ENCODE peak calls at places on chromosomes 2 and 18, in six cellular contexts. Y is spleen, R is transverse colon, X is stomach, G is breast epithelium, H is GM12892. C is an unnamed sample.

GRCh38 chr2:20528713-20529112 is 81.8 kb downstream of the RHOB start:
- DNase-seq in Y (no peak), R (no peak), X (no peak), G (no peak), H (no peak), C (no peak)

GRCh38 chr2:153477096-153477555 is 1.4 kb downstream of the RPRM start:
- DNase-seq in Y (no peak), R (no peak), X (no peak), G (no peak), H (no peak), C (no peak)

GRCh38 chr2:8456149-8457091 is 225.4 kb upstream of the ID2 start:
- DNase-seq in Y (no peak), R (no peak), X (peak), G (no peak), H (no peak), C (peak)

GRCh38 chr2:33532966-33533365 is 56.5 kb downstream of the RASGRP3 start:
- DNase-seq in Y (no peak), R (no peak), X (no peak), G (no peak), H (no peak), C (no peak)

GRCh38 chr2:10329880-10330699 is 27.4 kb downstream of the HPCAL1 start:
- DNase-seq in Y (no peak), R (no peak), X (no peak), G (no peak), H (no peak), C (no peak)

GRCh38 chr2:189076131-189076530 is 102.0 kb downstream of the COL3A1 start:
- DNase-seq in Y (no peak), R (no peak), X (no peak), G (no peak), H (no peak), C (no peak)

GRCh38 chr2:65033178-65033577 is 23.0 kb upstream of the CEP68 start:
- DNase-seq in Y (no peak), R (no peak), X (no peak), G (no peak), H (no peak), C (no peak)

GRCh38 chr18:28153485-28154065 is 23.4 kb downstream of the CDH2 start:
- DNase-seq in Y (no peak), R (no peak), X (no peak), G (no peak), H (no peak), C (no peak)

GRCh38 chr18:28723506-28723905 is 546.6 kb upstream of the CDH2 start:
- DNase-seq in Y (no peak), R (no peak), X (no peak), G (no peak), H (no peak), C (no peak)

GRCh38 chr18:29549759-29550158 is 1372.8 kb upstream of the CDH2 start:
- DNase-seq in Y (no peak), R (no peak), X (no peak), G (no peak), H (no peak), C (no peak)

GRCh38 chr2:118202707-118203303 is 114.5 kb downstream of the INSIG2 start:
- DNase-seq in Y (no peak), R (peak), X (no peak), G (no peak), H (no peak), C (no peak)

GRCh38 chr2:54555318-54555837 is 99.3 kb downstream of the SPTBN1 start:
- DNase-seq in Y (no peak), R (peak), X (no peak), G (no peak), H (no peak), C (no peak)

GRCh38 chr2:221397179-221397578 is 174.9 kb downstream of the EPHA4 start:
- DNase-seq in Y (no peak), R (no peak), X (no peak), G (no peak), H (no peak), C (no peak)

GRCh38 chr2:37871453-37872191 is 53.5 kb upstream of the RMDN2 start:
- DNase-seq in Y (no peak), R (no peak), X (no peak), G (no peak), H (no peak), C (no peak)

GRCh38 chr2:237081596-237081995 is 4.1 kb upstream of the COPS8 start:
- DNase-seq in Y (no peak), R (no peak), X (no peak), G (no peak), H (no peak), C (no peak)

GRCh38 chr2:197092431-197092830 is 165.9 kb upstream of the PGAP1 start:
- DNase-seq in Y (no peak), R (peak), X (no peak), G (no peak), H (no peak), C (no peak)

GRCh38 chr18:51196811-51197660 is 445 bp downstream of the MEX3C start:
- DNase-seq in Y (peak), R (peak), X (peak), G (peak), H (peak), C (peak)

GRCh38 chr18:48037481-48038271 is 107.2 kb upstream of the SMAD2 start:
- DNase-seq in Y (peak), R (no peak), X (peak), G (peak), H (no peak), C (no peak)

GRCh38 chr2:37737507-37737906 is 66.1 kb upstream of the CDC42EP3 start:
- DNase-seq in Y (no peak), R (no peak), X (no peak), G (no peak), H (no peak), C (no peak)

GRCh38 chr2:191618046-191618788 is 59.7 kb upstream of the NABP1 start:
- DNase-seq in Y (no peak), R (no peak), X (no peak), G (no peak), H (no peak), C (no peak)

GRCh38 chr18:36127866-36128845 is 984 bp downstream of the SLC39A6 start:
- DNase-seq in Y (peak), R (peak), X (no peak), G (no peak), H (no peak), C (no peak)

GRCh38 chr2:102971661-102972060 is 209.8 kb downstream of the TMEM182 start:
- DNase-seq in Y (no peak), R (no peak), X (no peak), G (no peak), H (no peak), C (no peak)

GRCh38 chr18:74654637-74655036 is 57.0 kb downstream of the ZNF407 start:
- DNase-seq in Y (no peak), R (no peak), X (no peak), G (no peak), H (no peak), C (no peak)

GRCh38 chr2:187774551-187775071 is 220.4 kb upstream of the TFPI start:
- DNase-seq in Y (no peak), R (no peak), X (no peak), G (no peak), H (no peak), C (no peak)

GRCh38 chr2:178589337-178589736 is 109.1 kb downstream of the PLEKHA3 start:
- DNase-seq in Y (no peak), R (no peak), X (no peak), G (no peak), H (no peak), C (no peak)

GRCh38 chr2:176270100-176270750 is 983 bp downstream of the MTX2 start:
- DNase-seq in Y (no peak), R (peak), X (no peak), G (no peak), H (no peak), C (no peak)

GRCh38 chr2:5070257-5070656 is 621.9 kb upstream of the SOX11 start:
- DNase-seq in Y (no peak), R (no peak), X (no peak), G (no peak), H (no peak), C (no peak)

GRCh38 chr2:216637472-216637871 is 4.3 kb downstream of the IGFBP2 start:
- DNase-seq in Y (no peak), R (no peak), X (no peak), G (no peak), H (no peak), C (no peak)

GRCh38 chr18:79062806-79063205 is 6.4 kb upstream of the ATP9B start:
- DNase-seq in Y (no peak), R (no peak), X (peak), G (peak), H (no peak), C (no peak)
- TF ChIP-seq POLR2AphosphoS5 in Y (no peak), R (no peak), X (no peak), G (peak), H (no peak), C (no peak)

DNA sequence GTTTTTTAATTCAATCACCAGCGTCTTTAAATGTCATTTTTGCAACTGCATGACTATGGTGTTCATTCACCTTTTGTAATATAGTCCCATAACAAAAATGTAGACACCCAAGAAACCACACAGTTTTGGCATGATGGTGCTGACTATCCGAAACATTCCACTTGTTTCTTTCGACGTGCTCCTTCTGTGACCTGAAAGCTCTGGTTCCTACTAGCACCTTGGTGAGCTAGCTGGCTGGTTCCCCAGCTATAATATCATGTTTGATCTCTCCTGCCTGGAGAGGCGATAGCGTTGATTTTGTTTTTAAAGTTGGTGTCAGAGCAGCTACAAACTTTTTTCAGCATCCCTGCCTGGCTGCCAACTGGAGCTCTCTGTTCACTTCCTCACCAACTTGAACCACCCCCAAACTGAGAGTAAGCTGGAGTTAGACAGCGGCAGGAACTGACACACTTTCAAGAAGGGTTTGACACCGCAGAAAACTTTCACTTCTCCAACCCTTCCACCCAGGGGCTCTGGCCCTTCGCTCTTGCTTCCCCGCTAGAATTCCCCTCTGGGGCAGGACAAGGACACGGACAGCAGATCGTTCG is 1.1 kb downstream of the ATAD2B start:
- DNase-seq in Y (no peak), R (peak), X (peak), G (peak), H (peak), C (peak)
- TF ChIP-seq POLR2A in Y (no peak), R (peak), X (no peak), G (no peak), H (peak), C (peak)

GRCh38 chr2:42792583-42793313 is at the start of gene HAAO:
- DNase-seq in Y (peak), R (peak), X (peak), G (no peak), H (peak), C (peak)
- TF ChIP-seq POLR2AphosphoS5 in Y (peak), R (peak), X (no peak), G (no peak), H (no peak), C (no peak)

GRCh38 chr18:79395761-79396404 is at the start of gene NFATC1:
- DNase-seq in Y (peak), R (peak), X (peak), G (peak), H (no peak), C (no peak)
- TF ChIP-seq POLR2A in Y (no peak), R (no peak), X (no peak), G (no peak), H (peak), C (no peak)

DNA sequence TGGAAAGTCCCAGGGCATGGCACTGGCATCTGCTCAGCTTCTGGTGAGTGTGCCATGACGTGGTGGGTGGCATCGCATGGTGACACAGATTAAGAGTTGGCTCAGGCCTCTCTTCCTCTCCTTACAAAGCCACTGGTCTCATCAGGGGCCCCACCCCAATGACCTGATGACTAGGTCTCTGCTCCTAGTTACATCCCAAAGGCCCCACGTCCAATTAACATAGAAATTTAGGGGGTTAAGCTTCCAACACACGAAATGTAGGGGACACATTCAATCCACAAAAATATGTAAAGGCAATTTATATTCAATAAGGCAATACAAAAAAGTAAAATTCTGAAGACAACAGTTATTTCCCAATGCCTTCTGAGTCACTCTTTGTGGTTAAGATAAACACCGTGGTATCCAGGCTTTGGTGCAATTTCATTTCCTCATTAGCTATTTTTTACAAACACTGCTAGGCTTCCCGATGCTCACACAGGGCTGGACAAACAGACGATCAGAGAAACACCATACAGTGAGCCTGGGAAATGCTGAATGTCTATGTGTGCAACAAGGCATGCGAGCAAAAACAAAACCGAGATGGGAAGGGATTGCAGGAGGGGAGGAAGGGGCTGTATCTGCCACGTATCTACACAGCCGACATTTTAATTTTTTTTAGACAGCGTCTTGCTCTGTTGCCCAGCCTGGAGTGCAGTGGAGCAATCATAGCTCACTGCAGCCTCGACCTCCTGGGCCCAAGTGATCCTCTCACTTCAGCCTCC is 67.2 kb downstream of the MBP start:
- DNase-seq in Y (peak), R (no peak), X (peak), G (no peak), H (no peak), C (no peak)
- TF ChIP-seq POLR2AphosphoS5 in Y (no peak), R (peak), X (no peak), G (peak), H (no peak), C (no peak)

GRCh38 chr18:13661779-13662271 is 64.5 kb downstream of the FAM210A start:
- DNase-seq in Y (no peak), R (no peak), X (no peak), G (no peak), H (no peak), C (no peak)

GRCh38 chr18:13660510-13660909 is 65.8 kb downstream of the FAM210A start:
- DNase-seq in Y (no peak), R (no peak), X (no peak), G (no peak), H (no peak), C (no peak)

GRCh38 chr18:13661051-13661778 is 65.1 kb downstream of the FAM210A start:
- DNase-seq in Y (no peak), R (no peak), X (no peak), G (no peak), H (no peak), C (no peak)

GRCh38 chr18:13658444-13659204 is 67.7 kb downstream of the FAM210A start:
- DNase-seq in Y (no peak), R (no peak), X (no peak), G (no peak), H (no peak), C (no peak)

DNA sequence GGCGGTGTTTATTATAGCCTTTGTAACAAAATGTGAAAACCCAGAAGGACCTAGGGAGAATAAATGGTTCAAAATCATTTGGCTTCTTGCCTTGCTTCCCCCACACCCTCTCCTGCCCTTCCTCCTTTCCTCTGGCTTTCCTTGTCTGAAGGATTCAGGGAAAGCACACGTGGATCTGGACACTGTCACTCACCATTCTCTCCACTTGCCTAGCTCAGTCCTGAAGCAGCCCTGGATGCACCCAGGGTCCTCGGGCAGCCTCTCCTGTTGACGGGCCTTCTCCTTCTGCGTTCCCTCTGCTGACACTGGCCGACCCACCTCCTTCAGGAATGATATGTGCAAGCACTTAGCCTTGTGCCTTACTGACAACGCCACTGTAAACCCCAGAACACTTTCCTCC is 68.4 kb downstream of the FAM210A start:
- DNase-seq in Y (no peak), R (no peak), X (no peak), G (no peak), H (no peak), C (no peak)
- TF ChIP-seq POLR2A in Y (no peak), R (no peak), X (no peak), G (no peak), H (no peak), C (no peak)

GRCh38 chr2:158994920-158995676 is 26.7 kb downstream of the TANC1 start:
- DNase-seq in Y (no peak), R (no peak), X (no peak), G (no peak), H (no peak), C (no peak)
- TF ChIP-seq POLR2AphosphoS5 in Y (no peak), R (peak), X (no peak), G (no peak), H (no peak), C (no peak)

C was measured in GM12891.